ENCODE peak calls at places on chromosome 4, in six cellular contexts. C, U, I, W, N and K are unnamed samples.

GRCh38 chr4:123449780-123450179 is 53.2 kb downstream of the SPRY1 start:
- DNase-seq in U (no peak), C (no peak), I (peak), N (no peak), W (no peak), K (no peak)

GRCh38 chr4:3196670-3197359 is 52.1 kb upstream of the MSANTD1 start:
- DNase-seq in N (no peak), I (no peak), U (no peak), C (no peak), W (no peak), K (no peak)

GRCh38 chr4:40377462-40378385 is 42.6 kb downstream of the CHRNA9 start:
- DNase-seq in U (no peak), I (no peak), W (no peak), N (no peak), C (no peak), K (no peak)

GRCh38 chr4:31228068-31228467 is 507.9 kb downstream of the PCDH7 start:
- DNase-seq in C (no peak), U (no peak), N (no peak), I (no peak), W (no peak), K (no peak)

GRCh38 chr4:31408136-31408535 is 688.0 kb downstream of the PCDH7 start:
- DNase-seq in I (no peak), N (no peak), W (no peak), C (no peak), U (no peak), K (no peak)

GRCh38 chr4:54509057-54509456 is 148.7 kb upstream of the KIT start:
- DNase-seq in N (no peak), I (no peak), W (peak), U (no peak), C (no peak), K (no peak)

GRCh38 chr4:97507587-97508245 is 635.6 kb downstream of the STPG2 start:
- DNase-seq in W (no peak), N (no peak), U (no peak), I (no peak), C (no peak), K (no peak)

GRCh38 chr4:90184560-90184959 is 57.4 kb downstream of the CCSER1 start:
- DNase-seq in I (no peak), C (no peak), W (no peak), N (no peak), U (no peak), K (no peak)

GRCh38 chr4:3765271-3766206 is 646 bp upstream of the ADRA2C start:
- DNase-seq in N (no peak), I (no peak), C (peak), W (peak), U (peak), K (no peak)

GRCh38 chr4:119204898-119205297 is 7.6 kb upstream of the USP53 start:
- DNase-seq in W (no peak), U (no peak), N (no peak), I (no peak), C (no peak), K (no peak)

GRCh38 chr4:176377705-176378302 is 58.0 kb downstream of the SPCS3 start:
- DNase-seq in N (no peak), C (peak), I (no peak), W (no peak), U (peak), K (no peak)

GRCh38 chr4:167232805-167233522 is 1.3 kb downstream of the SPOCK3 start:
- DNase-seq in W (no peak), U (no peak), I (no peak), C (no peak), N (no peak), K (no peak)

GRCh38 chr4:182978152-182978827 is 61.1 kb upstream of the DCTD start:
- DNase-seq in I (peak), C (no peak), U (no peak), N (no peak), W (no peak), K (no peak)

GRCh38 chr4:16237715-16238114 is 11.4 kb upstream of the TAPT1 start:
- DNase-seq in N (no peak), W (no peak), C (no peak), U (no peak), I (no peak), K (no peak)

GRCh38 chr4:2272026-2272827 is 10.3 kb upstream of the MXD4 start:
- DNase-seq in I (no peak), N (peak), U (no peak), C (no peak), W (no peak), K (no peak)

GRCh38 chr4:38663021-38663800 is 788 bp upstream of the KLF3 start:
- DNase-seq in N (no peak), U (peak), C (no peak), W (peak), I (no peak), K (peak)

GRCh38 chr4:78310056-78310731 is 241.4 kb upstream of the ANXA3 start:
- DNase-seq in C (peak), N (no peak), U (no peak), W (no peak), I (no peak), K (no peak)

GRCh38 chr4:73418677-73419076 is 14.6 kb downstream of the ALB start:
- DNase-seq in W (no peak), U (no peak), I (no peak), N (no peak), C (no peak), K (no peak)

GRCh38 chr4:145044341-145044740 is 53.7 kb downstream of the ANAPC10 start:
- DNase-seq in C (no peak), W (no peak), U (no peak), N (no peak), I (no peak), K (no peak)

GRCh38 chr4:24913099-24913445 is 230 bp upstream of the CCDC149 start:
- DNase-seq in W (no peak), N (no peak), U (no peak), C (no peak), I (no peak), K (no peak)

GRCh38 chr4:24910504-24910903 is 2.3 kb downstream of the CCDC149 start:
- DNase-seq in N (no peak), U (no peak), W (no peak), C (no peak), I (no peak), K (no peak)

GRCh38 chr4:24914460-24914859 is 1.6 kb upstream of the CCDC149 start:
- DNase-seq in N (no peak), W (no peak), C (no peak), I (no peak), U (no peak), K (no peak)

GRCh38 chr4:24915121-24915922 is 2.5 kb upstream of the CCDC149 start:
- DNase-seq in C (no peak), I (no peak), U (peak), N (no peak), W (no peak), K (peak)

GRCh38 chr4:24912252-24913098 is at the start of gene CCDC149:
- DNase-seq in U (peak), W (peak), I (no peak), C (peak), N (peak), K (peak)
- TF ChIP-seq POLR2AphosphoS5 in U (no peak), W (peak), I (no peak), C (no peak), N (peak), K (no peak)

GRCh38 chr4:108018884-108019187 is 29.1 kb downstream of the HADH start:
- DNase-seq in I (no peak), N (no peak), U (no peak), W (no peak), C (no peak), K (no peak)
- TF ChIP-seq CTCF in I (no peak), N (no peak), U (no peak), W (peak), C (no peak), K (no peak)

GRCh38 chr4:153790962-153791551 is 2.2 kb upstream of the SFRP2 start:
- DNase-seq in I (no peak), N (peak), U (no peak), W (no peak), C (peak), K (no peak)
- TF ChIP-seq POLR2AphosphoS5 in I (no peak), N (no peak), U (no peak), W (no peak), C (no peak), K (no peak)

GRCh38 chr4:17595471-17596005 is 18.5 kb downstream of the LAP3 start:
- DNase-seq in N (no peak), U (no peak), I (peak), C (no peak), W (no peak), K (no peak)

GRCh38 chr4:17599826-17600225 is 14.6 kb upstream of the MED28 start:
- DNase-seq in U (no peak), C (no peak), N (no peak), I (no peak), W (no peak), K (no peak)

DNA sequence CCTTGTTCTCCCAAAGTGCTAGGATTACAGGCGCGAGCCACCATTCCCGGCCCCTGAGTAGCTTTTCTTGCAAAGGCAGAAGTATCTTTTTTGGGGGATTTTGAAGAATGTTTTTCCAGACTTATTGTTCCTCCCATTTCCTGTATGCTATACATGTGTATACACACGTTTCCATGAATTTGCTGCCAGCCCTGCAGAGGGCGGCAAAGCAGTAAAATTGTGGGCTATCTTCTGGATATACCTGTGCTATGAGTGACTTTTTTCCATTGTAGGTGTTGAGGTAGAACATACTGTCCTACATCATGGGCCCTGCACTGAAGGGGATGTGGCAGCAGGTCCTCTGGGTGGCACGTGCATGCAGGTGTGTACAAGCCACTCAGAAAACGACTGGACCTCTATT is 16.9 kb upstream of the MED28 start:
- DNase-seq in I (no peak), W (no peak), C (peak), U (peak), N (no peak), K (no peak)
- TF ChIP-seq CTCF in I (peak), W (no peak), C (peak), U (peak), N (no peak), K (no peak)

GRCh38 chr4:89100853-89101252 is 10.5 kb upstream of the TIGD2 start:
- DNase-seq in C (no peak), W (no peak), I (no peak), U (no peak), N (no peak), K (no peak)
- TF ChIP-seq POLR2AphosphoS5 in C (no peak), W (no peak), I (peak), U (no peak), N (no peak), K (no peak)